ENCODE peak calls at places on chromosomes 4 and X, in seven cellular contexts. One of them, this sample, is unnamed.
A peak's percentile ranks its signal among the peaks of the same experiment; 100 is the strongest.

GRCh38 chr4:117400039-117400835 is 314.9 kb upstream of the TRAM1L1 start:
- DNase-seq in stomach: no peak
- DNase-seq in transverse colon: no peak
- DNase-seq in ovary: no peak
- DNase-seq in tibial nerve: no peak
- DNase-seq in A549: peak; percentile 16
- DNase-seq in HepG2: peak; percentile 68
- DNase-seq in this sample: no peak

GRCh38 chr4:76194325-76194724 is 19.3 kb downstream of the SCARB2 start:
- DNase-seq in stomach: no peak
- DNase-seq in transverse colon: no peak
- DNase-seq in ovary: no peak
- DNase-seq in tibial nerve: no peak
- DNase-seq in A549: peak; percentile 37
- DNase-seq in HepG2: no peak
- DNase-seq in this sample: no peak

GRCh38 chrX:47467106-47467505 is 15.9 kb downstream of the ZNF41 start:
- DNase-seq in stomach: no peak
- DNase-seq in transverse colon: no peak
- DNase-seq in ovary: no peak
- DNase-seq in tibial nerve: no peak
- DNase-seq in A549: no peak
- DNase-seq in HepG2: no peak
- DNase-seq in this sample: no peak

GRCh38 chr4:185369729-185370128 is 26.0 kb downstream of the LRP2BP start:
- DNase-seq in stomach: no peak
- DNase-seq in transverse colon: no peak
- DNase-seq in ovary: no peak
- DNase-seq in tibial nerve: no peak
- DNase-seq in A549: no peak
- DNase-seq in HepG2: no peak
- DNase-seq in this sample: no peak

GRCh38 chrX:67544281-67544680 is 460 bp downstream of the AR start:
- DNase-seq in stomach: peak; percentile 30
- DNase-seq in transverse colon: no peak
- DNase-seq in ovary: peak; percentile 34
- DNase-seq in tibial nerve: no peak
- DNase-seq in A549: peak; percentile 18
- DNase-seq in HepG2: no peak
- DNase-seq in this sample: peak; percentile 65

GRCh38 chr4:168631241-168632151 is 134.6 kb downstream of the PALLD start:
- DNase-seq in stomach: peak; percentile 69
- DNase-seq in transverse colon: peak; percentile 60
- DNase-seq in ovary: peak; percentile 74
- DNase-seq in tibial nerve: no peak
- DNase-seq in A549: peak; percentile 73
- DNase-seq in HepG2: no peak
- DNase-seq in this sample: peak; percentile 86

GRCh38 chrX:47751670-47752069 is 85.0 kb upstream of the ZNF81 start:
- DNase-seq in stomach: peak; percentile 43
- DNase-seq in transverse colon: peak; percentile 60
- DNase-seq in ovary: peak; percentile 27
- DNase-seq in tibial nerve: no peak
- DNase-seq in A549: peak; percentile 25
- DNase-seq in HepG2: no peak
- DNase-seq in this sample: no peak

GRCh38 chrX:39769748-39770147 is 328.0 kb downstream of the BCOR start:
- DNase-seq in stomach: no peak
- DNase-seq in transverse colon: no peak
- DNase-seq in ovary: no peak
- DNase-seq in tibial nerve: no peak
- DNase-seq in A549: no peak
- DNase-seq in HepG2: no peak
- DNase-seq in this sample: no peak

GRCh38 chrX:129318375-129318774 is 204.9 kb downstream of the SMARCA1 start:
- DNase-seq in stomach: no peak
- DNase-seq in transverse colon: no peak
- DNase-seq in ovary: no peak
- DNase-seq in tibial nerve: no peak
- DNase-seq in A549: peak; percentile 30
- DNase-seq in HepG2: peak; percentile 21
- DNase-seq in this sample: no peak

GRCh38 chr4:170687751-170688150 is 598.0 kb upstream of the AADAT start:
- DNase-seq in stomach: no peak
- DNase-seq in transverse colon: no peak
- DNase-seq in ovary: no peak
- DNase-seq in tibial nerve: no peak
- DNase-seq in A549: no peak
- DNase-seq in HepG2: no peak
- DNase-seq in this sample: no peak

GRCh38 chrX:47595701-47596655 is 13.7 kb downstream of the TIMP1 start:
- DNase-seq in stomach: no peak
- DNase-seq in transverse colon: no peak
- DNase-seq in ovary: no peak
- DNase-seq in tibial nerve: no peak
- DNase-seq in A549: no peak
- DNase-seq in HepG2: no peak
- DNase-seq in this sample: no peak

GRCh38 chr4:96343836-96344235 is 503.9 kb downstream of the PDHA2 start:
- DNase-seq in stomach: no peak
- DNase-seq in transverse colon: no peak
- DNase-seq in ovary: no peak
- DNase-seq in tibial nerve: no peak
- DNase-seq in A549: no peak
- DNase-seq in HepG2: no peak
- DNase-seq in this sample: no peak

GRCh38 chrX:43973249-43973672 is at the start of gene NDP:
- DNase-seq in stomach: no peak
- DNase-seq in transverse colon: no peak
- DNase-seq in ovary: no peak
- DNase-seq in tibial nerve: no peak
- DNase-seq in A549: no peak
- DNase-seq in HepG2: no peak
- DNase-seq in this sample: no peak

GRCh38 chr4:53716471-53717063 is 125.3 kb upstream of the LNX1 start:
- DNase-seq in stomach: no peak
- DNase-seq in transverse colon: no peak
- DNase-seq in ovary: no peak
- DNase-seq in tibial nerve: no peak
- DNase-seq in A549: no peak
- DNase-seq in HepG2: no peak
- DNase-seq in this sample: no peak

GRCh38 chr4:47686294-47686872 is 151.5 kb downstream of the CORIN start:
- DNase-seq in stomach: peak; percentile 35
- DNase-seq in transverse colon: peak; percentile 57
- DNase-seq in ovary: no peak
- DNase-seq in tibial nerve: peak; percentile 33
- DNase-seq in A549: peak; percentile 44
- DNase-seq in HepG2: peak; percentile 35
- DNase-seq in this sample: no peak

GRCh38 chr4:176193898-176194297 is 1.5 kb downstream of the SPATA4 start:
- DNase-seq in stomach: no peak
- DNase-seq in transverse colon: no peak
- DNase-seq in ovary: no peak
- DNase-seq in tibial nerve: no peak
- DNase-seq in A549: peak; percentile 20
- DNase-seq in HepG2: no peak
- DNase-seq in this sample: no peak

GRCh38 chrX:105636667-105637066 is 185.7 kb upstream of the NRK start:
- DNase-seq in stomach: no peak
- DNase-seq in transverse colon: no peak
- DNase-seq in ovary: no peak
- DNase-seq in tibial nerve: no peak
- DNase-seq in A549: no peak
- DNase-seq in HepG2: no peak
- DNase-seq in this sample: no peak
- TF ChIP-seq CTCF in stomach: no peak
- TF ChIP-seq CTCF in transverse colon: no peak
- TF ChIP-seq CTCF in ovary: no peak
- TF ChIP-seq CTCF in tibial nerve: no peak
- TF ChIP-seq CTCF in A549: no peak
- TF ChIP-seq CTCF in HepG2: no peak
- TF ChIP-seq CTCF in this sample: no peak

GRCh38 chr4:66639361-66639760 is 905.9 kb downstream of the CENPC start:
- DNase-seq in stomach: no peak
- DNase-seq in transverse colon: no peak
- DNase-seq in ovary: no peak
- DNase-seq in tibial nerve: no peak
- DNase-seq in A549: no peak
- DNase-seq in HepG2: no peak
- DNase-seq in this sample: no peak

GRCh38 chr4:66640216-66640615 is 905.1 kb downstream of the CENPC start:
- DNase-seq in stomach: no peak
- DNase-seq in transverse colon: no peak
- DNase-seq in ovary: no peak
- DNase-seq in tibial nerve: no peak
- DNase-seq in A549: no peak
- DNase-seq in HepG2: no peak
- DNase-seq in this sample: no peak

GRCh38 chr4:66633472-66633871 is 911.8 kb downstream of the CENPC start:
- DNase-seq in stomach: no peak
- DNase-seq in transverse colon: no peak
- DNase-seq in ovary: no peak
- DNase-seq in tibial nerve: no peak
- DNase-seq in A549: no peak
- DNase-seq in HepG2: no peak
- DNase-seq in this sample: no peak

GRCh38 chr4:66636321-66636720 is 909.0 kb downstream of the CENPC start:
- DNase-seq in stomach: no peak
- DNase-seq in transverse colon: no peak
- DNase-seq in ovary: no peak
- DNase-seq in tibial nerve: no peak
- DNase-seq in A549: no peak
- DNase-seq in HepG2: no peak
- DNase-seq in this sample: no peak
- TF ChIP-seq EP300 in stomach: no peak
- TF ChIP-seq EP300 in transverse colon: no peak
- TF ChIP-seq EP300 in ovary: no peak
- TF ChIP-seq EP300 in tibial nerve: no peak
- TF ChIP-seq EP300 in A549: no peak
- TF ChIP-seq EP300 in HepG2: no peak
- TF ChIP-seq EP300 in this sample: no peak

GRCh38 chr4:10109995-10110670 is 6.5 kb downstream of the WDR1 start:
- DNase-seq in stomach: no peak
- DNase-seq in transverse colon: no peak
- DNase-seq in ovary: peak; percentile 21
- DNase-seq in tibial nerve: no peak
- DNase-seq in A549: no peak
- DNase-seq in HepG2: no peak
- DNase-seq in this sample: no peak
- TF ChIP-seq POLR2A in stomach: no peak
- TF ChIP-seq POLR2A in transverse colon: no peak
- TF ChIP-seq POLR2A in ovary: no peak
- TF ChIP-seq POLR2A in tibial nerve: no peak
- TF ChIP-seq POLR2A in A549: no peak
- TF ChIP-seq POLR2A in HepG2: no peak
- TF ChIP-seq POLR2A in this sample: no peak

GRCh38 chrX:132373610-132374009 is 115.2 kb downstream of the MBNL3 start:
- DNase-seq in stomach: no peak
- DNase-seq in transverse colon: no peak
- DNase-seq in ovary: no peak
- DNase-seq in tibial nerve: no peak
- DNase-seq in A549: no peak
- DNase-seq in HepG2: no peak
- DNase-seq in this sample: no peak

GRCh38 chrX:132375941-132376340 is 112.9 kb downstream of the MBNL3 start:
- DNase-seq in stomach: no peak
- DNase-seq in transverse colon: no peak
- DNase-seq in ovary: no peak
- DNase-seq in tibial nerve: no peak
- DNase-seq in A549: peak; percentile 1
- DNase-seq in HepG2: no peak
- DNase-seq in this sample: no peak
- TF ChIP-seq CTCF in stomach: no peak
- TF ChIP-seq CTCF in transverse colon: no peak
- TF ChIP-seq CTCF in ovary: no peak
- TF ChIP-seq CTCF in tibial nerve: no peak
- TF ChIP-seq CTCF in A549: no peak
- TF ChIP-seq CTCF in HepG2: peak; percentile 32
- TF ChIP-seq CTCF in this sample: no peak

DNA sequence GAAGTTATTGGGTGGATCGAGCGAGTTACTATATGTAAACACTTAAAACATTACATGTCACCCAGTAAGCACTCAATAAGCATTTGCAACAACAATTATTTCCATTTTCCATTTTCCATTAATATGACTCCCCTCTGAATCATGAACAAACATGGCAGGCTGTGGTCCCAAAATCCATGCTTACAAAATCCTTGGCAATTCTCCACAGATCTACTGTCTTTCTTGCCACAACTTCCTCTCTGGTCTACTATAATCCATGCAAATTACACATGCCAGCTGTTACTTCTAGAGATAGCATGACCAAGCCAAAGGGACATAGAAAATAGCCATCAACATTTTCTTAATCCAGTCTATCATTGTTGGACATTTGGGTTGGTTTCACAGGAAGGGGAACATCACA is 22.0 kb downstream of the ASB11 start:
- DNase-seq in stomach: no peak
- DNase-seq in transverse colon: no peak
- DNase-seq in ovary: no peak
- DNase-seq in tibial nerve: no peak
- DNase-seq in A549: no peak
- DNase-seq in HepG2: no peak
- DNase-seq in this sample: no peak
- TF ChIP-seq EP300 in stomach: no peak
- TF ChIP-seq EP300 in transverse colon: no peak
- TF ChIP-seq EP300 in ovary: no peak
- TF ChIP-seq EP300 in tibial nerve: no peak
- TF ChIP-seq EP300 in A549: no peak
- TF ChIP-seq EP300 in HepG2: no peak
- TF ChIP-seq EP300 in this sample: no peak

DNA sequence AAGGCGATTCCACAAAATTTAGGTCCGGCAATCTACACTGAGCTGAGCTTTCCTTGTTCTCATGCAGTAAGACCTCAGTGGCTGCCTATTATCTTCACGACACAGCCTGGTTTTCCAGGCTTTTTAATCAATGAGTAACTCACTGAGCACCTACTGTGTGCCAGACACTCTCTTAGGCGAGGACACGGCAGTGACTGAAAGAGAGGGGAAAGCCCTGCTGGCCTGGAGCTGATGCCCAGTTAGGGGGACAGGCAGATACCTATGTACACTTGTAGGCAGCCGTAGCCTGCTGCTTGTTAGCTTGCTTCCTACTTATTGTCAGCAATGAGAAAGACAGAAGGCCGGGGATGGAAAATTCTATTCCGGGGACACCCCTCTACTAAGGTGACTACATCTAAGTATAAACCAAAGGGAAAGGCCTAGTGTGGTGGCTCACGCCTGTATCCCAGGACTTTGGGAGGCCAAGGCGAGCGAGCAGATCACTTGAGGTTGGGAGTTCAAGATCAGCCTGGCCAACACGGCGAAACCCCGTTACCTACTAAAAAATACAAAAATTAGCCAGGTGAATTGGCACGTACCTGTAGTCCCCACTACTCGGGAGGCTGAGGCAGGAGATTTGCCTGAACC is 3.8 kb downstream of the WDR1 start:
- DNase-seq in stomach: no peak
- DNase-seq in transverse colon: no peak
- DNase-seq in ovary: no peak
- DNase-seq in tibial nerve: no peak
- DNase-seq in A549: no peak
- DNase-seq in HepG2: no peak
- DNase-seq in this sample: no peak
- TF ChIP-seq POLR2A in stomach: no peak
- TF ChIP-seq POLR2A in transverse colon: no peak
- TF ChIP-seq POLR2A in ovary: no peak
- TF ChIP-seq POLR2A in tibial nerve: no peak
- TF ChIP-seq POLR2A in A549: no peak
- TF ChIP-seq POLR2A in HepG2: no peak
- TF ChIP-seq POLR2A in this sample: no peak

This sample was measured in sigmoid colon.